ENCODE peak calls at places on chromosomes 4 and X, in ten cellular contexts. D is aorta; U is ovary; V is stomach; H is cardiac muscle cell; R is bronchial epithelial cell; X is HL-60; M is heart left ventricle; F is heart right ventricle; I is CD8-positive, alpha-beta memory T cell. A is an unnamed sample. For H3K27me3, the result is how much of the 10 kb centered on the place peaks cover.

GRCh38 chr4:48906283-48907173 is at the start of gene OCIAD2:
- DNase-seq in D (peak), U (peak), V (peak), H (peak), R (peak), X (peak), M (peak), F (peak), I (peak), A (peak)

GRCh38 chr4:110484767-110485166 is 8.8 kb downstream of the ENPEP start:
- DNase-seq in D (no peak), U (no peak), V (no peak), H (no peak), R (peak), X (no peak), M (no peak), F (no peak), I (no peak), A (no peak)

GRCh38 chrX:68504237-68504636 is 5.4 kb downstream of the YIPF6 start:
- DNase-seq in D (no peak), U (no peak), V (no peak), H (no peak), R (peak), X (no peak), M (no peak), F (no peak), I (peak), A (no peak)

GRCh38 chr4:31655328-31655727 is 935.2 kb downstream of the PCDH7 start:
- DNase-seq in D (no peak), U (no peak), V (no peak), H (no peak), R (peak), X (no peak), M (no peak), F (no peak), I (no peak), A (no peak)

GRCh38 chr4:185638548-185639301 is 103.4 kb upstream of the PDLIM3 start:
- DNase-seq in D (peak), U (no peak), V (no peak), H (no peak), R (no peak), X (no peak), M (no peak), F (no peak), I (no peak), A (peak)

GRCh38 chrX:103918050-103918449 is 44.4 kb upstream of the TMSB15B start:
- DNase-seq in D (peak), U (peak), V (peak), H (peak), R (peak), X (no peak), M (peak), F (peak), I (peak), A (peak)

GRCh38 chr4:126647756-126648396 is 984.9 kb upstream of the INTU start:
- DNase-seq in D (no peak), U (no peak), V (no peak), H (no peak), R (no peak), X (no peak), M (no peak), F (no peak), I (no peak), A (no peak)

GRCh38 chr4:189261475-189261874 is 679.2 kb upstream of the FRG1 start:
- DNase-seq in D (no peak), U (no peak), V (no peak), H (no peak), R (no peak), X (no peak), M (no peak), F (no peak), I (no peak), A (no peak)

GRCh38 chrX:72394518-72395163 is 88.9 kb upstream of the CITED1 start:
- DNase-seq in D (peak), U (no peak), V (no peak), H (peak), R (no peak), X (no peak), M (peak), F (peak), I (no peak), A (peak)

GRCh38 chr4:71855944-71856343 is 72.1 kb upstream of the GC start:
- DNase-seq in D (no peak), U (no peak), V (no peak), H (no peak), R (no peak), X (no peak), M (no peak), F (no peak), I (no peak), A (no peak)

GRCh38 chr4:7392438-7393374 is 42.0 kb downstream of the PSAPL1 start:
- DNase-seq in D (peak), U (peak), V (peak), H (no peak), R (peak), X (no peak), M (no peak), F (no peak), I (no peak), A (peak)

GRCh38 chr4:151055539-151055938 is 40.5 kb upstream of the LRBA start:
- DNase-seq in D (no peak), U (no peak), V (no peak), H (no peak), R (no peak), X (no peak), M (no peak), F (no peak), I (no peak), A (no peak)

GRCh38 chr4:76622126-76622525 is 187.1 kb downstream of the SHROOM3 start:
- DNase-seq in D (no peak), U (no peak), V (peak), H (no peak), R (peak), X (no peak), M (no peak), F (no peak), I (no peak), A (no peak)

GRCh38 chr4:108008721-108009120 is 19.0 kb downstream of the HADH start:
- DNase-seq in D (no peak), U (no peak), V (no peak), H (no peak), R (peak), X (peak), M (no peak), F (no peak), I (no peak), A (no peak)

GRCh38 chr4:125390727-125391126 is 76.0 kb downstream of the FAT4 start:
- DNase-seq in D (no peak), U (no peak), V (no peak), H (no peak), R (no peak), X (no peak), M (no peak), F (no peak), I (no peak), A (no peak)

GRCh38 chr4:125389713-125390112 is 75.0 kb downstream of the FAT4 start:
- DNase-seq in D (no peak), U (no peak), V (no peak), H (no peak), R (peak), X (no peak), M (no peak), F (no peak), I (no peak), A (no peak)

GRCh38 chr4:125387770-125388169 is 73.0 kb downstream of the FAT4 start:
- DNase-seq in D (no peak), U (no peak), V (no peak), H (no peak), R (no peak), X (no peak), M (no peak), F (no peak), I (no peak), A (no peak)

GRCh38 chr4:125390126-125390525 is 75.4 kb downstream of the FAT4 start:
- DNase-seq in D (no peak), U (no peak), V (no peak), H (no peak), R (peak), X (no peak), M (peak), F (no peak), I (no peak), A (no peak)

GRCh38 chr4:125388653-125389052 is 73.9 kb downstream of the FAT4 start:
- DNase-seq in D (no peak), U (no peak), V (no peak), H (no peak), R (peak), X (no peak), M (no peak), F (no peak), I (no peak), A (no peak)
- H3K4me3 ChIP-seq in D (no peak), U (no peak), V (no peak), H (no peak), R (no peak), X (no peak), M (no peak), F (no peak), I (no peak), A (no peak)

DNA sequence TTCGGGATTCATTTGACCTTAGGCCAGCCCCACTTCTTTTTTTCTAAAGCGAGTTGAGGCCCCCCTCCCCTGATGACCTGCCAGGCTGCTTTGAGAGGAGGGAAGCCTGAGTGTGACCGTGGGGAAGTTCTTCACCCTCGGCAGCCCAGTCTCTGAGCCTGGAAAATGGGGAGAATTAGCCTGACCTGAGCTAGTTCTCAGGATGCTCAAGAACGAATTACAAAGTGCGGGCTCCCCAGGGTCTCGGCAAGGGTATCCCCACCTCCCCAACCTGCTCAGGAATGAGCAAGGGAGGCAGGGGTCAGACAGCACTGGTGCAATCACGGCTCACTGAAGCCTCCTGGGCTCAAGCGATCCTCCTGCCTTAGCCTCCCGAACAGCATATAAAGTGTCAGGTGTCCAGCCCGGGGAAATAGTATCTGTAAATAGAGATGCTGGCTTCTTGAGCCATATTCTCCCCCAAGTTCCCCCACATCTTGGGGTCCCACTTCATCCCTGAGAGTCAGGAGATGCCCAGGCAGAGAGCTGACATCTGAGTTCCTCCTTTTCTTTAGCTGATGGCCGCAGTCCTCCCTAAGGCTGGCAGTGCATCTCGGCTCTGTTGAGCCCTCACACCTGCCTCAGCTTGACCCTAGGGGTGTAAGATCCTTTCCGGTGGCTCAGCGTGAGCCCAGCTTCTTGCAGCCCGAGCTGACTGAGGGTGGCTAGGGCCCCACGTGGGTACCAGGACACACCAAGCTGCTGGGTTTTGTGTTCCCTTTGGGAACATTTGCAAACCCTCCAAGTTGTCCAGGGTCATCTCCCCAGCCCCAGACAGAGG is 1.6 kb downstream of the DUSP9 start:
- DNase-seq in D (peak), U (no peak), V (no peak), H (no peak), R (no peak), X (no peak), M (peak), F (no peak), I (no peak), A (peak)
- H3K27me3 ChIP-seq in D (under half), U (under half), V (half or more), H (under half), R (under half), X (under half), M (half or more), F (under half), I (under half), A (under half)

GRCh38 chr4:86482296-86482695 is 111.8 kb upstream of the PTPN13 start:
- DNase-seq in D (no peak), U (no peak), V (no peak), H (no peak), R (no peak), X (no peak), M (no peak), F (no peak), I (no peak), A (no peak)

GRCh38 chr4:86487738-86488137 is 106.4 kb upstream of the PTPN13 start:
- DNase-seq in D (no peak), U (no peak), V (no peak), H (no peak), R (no peak), X (no peak), M (no peak), F (no peak), I (no peak), A (no peak)

GRCh38 chr4:86481429-86481828 is 112.7 kb upstream of the PTPN13 start:
- DNase-seq in D (no peak), U (no peak), V (no peak), H (peak), R (peak), X (no peak), M (no peak), F (no peak), I (no peak), A (no peak)

GRCh38 chr4:86484241-86484640 is 109.9 kb upstream of the PTPN13 start:
- DNase-seq in D (no peak), U (no peak), V (no peak), H (no peak), R (no peak), X (no peak), M (no peak), F (no peak), I (no peak), A (no peak)

GRCh38 chr4:86482851-86483490 is 111.1 kb upstream of the PTPN13 start:
- DNase-seq in D (no peak), U (no peak), V (no peak), H (peak), R (no peak), X (no peak), M (no peak), F (no peak), I (no peak), A (no peak)
- H3K4me3 ChIP-seq in D (no peak), U (no peak), V (no peak), H (no peak), R (no peak), X (no peak), M (no peak), F (peak), I (no peak), A (peak)

DNA sequence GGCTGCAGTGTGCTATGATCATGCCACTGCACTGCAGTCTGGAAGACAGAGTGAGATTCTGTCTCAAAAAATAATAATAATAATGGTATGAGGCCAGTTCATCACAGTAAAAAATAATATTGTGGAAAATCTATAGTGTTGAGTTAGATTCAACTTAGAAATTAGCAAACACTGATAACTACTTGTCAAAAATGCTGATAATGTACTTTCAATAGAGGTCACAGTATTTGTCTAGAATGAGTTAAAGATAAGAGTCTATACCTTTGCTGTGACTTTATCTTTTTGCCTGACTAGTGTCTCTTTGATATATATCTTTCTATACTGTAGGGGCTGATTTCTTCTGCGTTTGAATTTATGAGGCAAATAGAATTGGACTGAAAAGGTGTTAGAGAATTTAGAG is 430.6 kb downstream of the RPA4 start:
- DNase-seq in D (no peak), U (no peak), V (no peak), H (no peak), R (no peak), X (no peak), M (no peak), F (no peak), I (no peak), A (no peak)
- H3K27me3 ChIP-seq in D (under half), U (under half), V (under half), H (under half), R (under half), X (under half), M (under half), F (under half), I (under half), A (under half)

DNA sequence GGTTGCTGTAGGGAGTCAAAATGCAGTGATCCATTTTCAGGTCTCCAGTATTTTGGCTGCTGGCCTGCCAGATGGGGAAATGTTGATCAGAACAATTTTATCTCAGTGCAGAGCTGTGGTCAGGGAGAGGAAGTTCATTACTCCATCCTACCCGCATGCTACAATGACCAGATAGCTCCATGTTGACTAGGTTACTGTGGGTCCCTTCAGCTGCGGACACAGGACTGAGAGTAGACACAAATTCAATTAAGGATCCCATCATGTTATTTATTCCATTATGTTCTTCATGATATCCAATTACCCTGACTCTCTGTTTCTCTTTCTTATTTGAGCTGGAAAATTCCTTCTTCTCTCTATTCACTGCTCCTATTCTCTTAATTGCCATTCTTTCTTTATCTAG is 16.3 kb downstream of the SYNPO2 start:
- DNase-seq in D (no peak), U (no peak), V (no peak), H (no peak), R (no peak), X (peak), M (no peak), F (no peak), I (no peak), A (no peak)
- H3K4me3 ChIP-seq in D (no peak), U (no peak), V (no peak), H (no peak), R (no peak), X (no peak), M (no peak), F (no peak), I (no peak), A (no peak)

DNA sequence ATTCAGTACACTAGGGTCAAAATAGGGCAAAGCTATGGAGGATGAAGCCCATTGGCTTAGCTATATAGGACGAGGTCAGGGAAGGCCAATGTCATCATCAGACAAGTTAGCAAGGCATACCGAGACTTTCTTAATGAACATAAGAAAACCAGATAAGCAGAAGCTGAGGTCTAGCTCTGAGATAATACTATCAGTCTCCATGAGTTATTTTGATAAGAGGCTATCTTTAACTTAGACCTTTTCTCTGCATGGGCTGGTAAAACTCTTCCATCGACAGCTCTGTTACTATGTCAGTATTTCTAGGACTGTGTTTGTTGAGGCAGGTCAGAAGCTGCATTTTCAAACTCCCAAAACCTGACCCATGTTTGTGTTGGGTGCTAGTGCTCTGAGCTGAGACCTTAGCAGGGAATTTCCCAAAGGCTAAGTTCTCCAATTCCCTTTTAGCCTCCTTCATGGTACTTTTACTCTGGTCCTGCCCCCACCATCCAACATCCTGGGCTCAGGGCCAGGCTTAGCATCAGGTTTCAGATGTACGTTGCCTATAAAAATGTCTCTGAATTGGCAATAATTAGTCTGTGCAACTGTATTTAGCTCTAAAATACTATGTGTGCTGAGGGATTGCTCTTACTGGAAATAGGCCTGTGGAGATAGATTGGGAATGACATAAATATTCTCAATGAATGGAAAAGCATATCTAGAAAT is 29.3 kb upstream of the LRAT start:
- DNase-seq in D (no peak), U (no peak), V (no peak), H (peak), R (no peak), X (no peak), M (no peak), F (no peak), I (no peak), A (no peak)
- H3K27me3 ChIP-seq in D (under half), U (under half), V (under half), H (under half), R (under half), X (under half), M (under half), F (under half), I (under half), A (under half)

DNA sequence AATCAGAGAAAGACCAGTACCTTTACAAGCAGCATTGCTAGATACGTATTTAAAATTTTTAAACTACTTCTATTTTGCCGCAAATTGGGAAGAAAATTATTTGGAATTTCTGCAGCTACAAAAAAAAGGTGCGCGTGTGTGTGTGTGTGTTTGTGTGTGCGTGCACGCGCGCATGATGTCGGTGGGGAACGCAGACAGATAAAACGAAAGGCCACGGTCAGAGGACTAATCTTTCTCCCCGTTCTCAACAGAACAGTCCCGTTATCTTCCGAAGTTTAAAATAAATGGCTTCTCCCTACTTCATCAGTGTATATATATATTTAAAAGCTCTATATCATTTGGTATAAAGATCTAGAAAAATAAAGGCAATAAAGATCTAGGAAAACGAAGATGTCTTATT is 1.6 kb downstream of the MGARP start:
- DNase-seq in D (no peak), U (no peak), V (no peak), H (no peak), R (no peak), X (no peak), M (no peak), F (no peak), I (no peak), A (no peak)
- H3K4me3 ChIP-seq in D (no peak), U (no peak), V (no peak), H (no peak), R (no peak), X (no peak), M (peak), F (peak), I (no peak), A (peak)

GRCh38 chrX:36562986-36563385 is 445.2 kb upstream of the FAM47C start:
- DNase-seq in D (no peak), U (no peak), V (no peak), H (no peak), R (no peak), X (no peak), M (no peak), F (no peak), I (no peak), A (no peak)
- H3K27me3 ChIP-seq in D (under half), U (under half), V (under half), H (under half), R (under half), X (under half), M (under half), F (under half), I (under half), A (under half)